ENCODE peak calls at places on chromosomes 3 and 15, in six cellular contexts. I, R, W, P, B and O are unnamed samples.

GRCh38 chr15:55661431-55661830 is 73.3 kb upstream of the PYGO1 start:
- DNase-seq in I (no peak), R (no peak), W (peak), P (no peak), B (no peak), O (peak)

GRCh38 chr15:100170673-100171210 is 171.0 kb downstream of the ADAMTS17 start:
- DNase-seq in I (no peak), R (no peak), W (no peak), P (no peak), B (no peak), O (no peak)

GRCh38 chr3:97793415-97794019 is 28.3 kb upstream of the CRYBG3 start:
- DNase-seq in I (no peak), R (peak), W (peak), P (peak), B (no peak), O (peak)

GRCh38 chr15:29103825-29104565 is 165.6 kb downstream of the NSMCE3 start:
- DNase-seq in I (peak), R (peak), W (no peak), P (no peak), B (peak), O (peak)

GRCh38 chr3:127803619-127804018 is 18.7 kb downstream of the MGLL start:
- DNase-seq in I (no peak), R (peak), W (no peak), P (no peak), B (no peak), O (peak)

GRCh38 chr3:114848087-114848486 is 299.0 kb downstream of the ZBTB20 start:
- DNase-seq in I (no peak), R (no peak), W (no peak), P (no peak), B (no peak), O (peak)

GRCh38 chr15:74821091-74821789 is 5.2 kb upstream of the CPLX3 start:
- DNase-seq in I (peak), R (no peak), W (no peak), P (no peak), B (no peak), O (no peak)

GRCh38 chr15:28273468-28273867 is 48.5 kb downstream of the HERC2 start:
- DNase-seq in I (peak), R (peak), W (no peak), P (no peak), B (no peak), O (peak)

GRCh38 chr3:55708242-55708641 is 221.1 kb upstream of the WNT5A start:
- DNase-seq in I (no peak), R (no peak), W (no peak), P (no peak), B (no peak), O (no peak)

GRCh38 chr3:25153561-25153960 is 274.5 kb upstream of the RARB start:
- DNase-seq in I (no peak), R (no peak), W (no peak), P (no peak), B (no peak), O (no peak)

GRCh38 chr15:57235865-57236264 is 140.4 kb upstream of the CGNL1 start:
- DNase-seq in I (no peak), R (peak), W (no peak), P (peak), B (no peak), O (peak)

GRCh38 chr3:186932281-186933181 is 2.2 kb downstream of the ST6GAL1 start:
- DNase-seq in I (no peak), R (no peak), W (no peak), P (no peak), B (no peak), O (peak)

GRCh38 chr3:13110678-13111116 is 37.5 kb upstream of the IQSEC1 start:
- DNase-seq in I (no peak), R (no peak), W (no peak), P (no peak), B (no peak), O (no peak)

GRCh38 chr3:55069950-55070349 is 142.1 kb upstream of the LRTM1 start:
- DNase-seq in I (no peak), R (no peak), W (no peak), P (no peak), B (no peak), O (no peak)

GRCh38 chr3:59425942-59426341 is 376.1 kb upstream of the CFAP20DC start:
- DNase-seq in I (no peak), R (no peak), W (no peak), P (no peak), B (no peak), O (no peak)

GRCh38 chr3:45176912-45177311 is 30.7 kb upstream of the CDCP1 start:
- DNase-seq in I (no peak), R (no peak), W (no peak), P (no peak), B (no peak), O (no peak)

GRCh38 chr3:45174234-45174633 is 28.1 kb upstream of the CDCP1 start:
- DNase-seq in I (no peak), R (no peak), W (no peak), P (no peak), B (no peak), O (no peak)

GRCh38 chr3:45170071-45170470 is 23.9 kb upstream of the CDCP1 start:
- DNase-seq in I (no peak), R (no peak), W (no peak), P (no peak), B (no peak), O (no peak)

GRCh38 chr3:45171283-45171682 is 25.1 kb upstream of the CDCP1 start:
- DNase-seq in I (no peak), R (no peak), W (no peak), P (no peak), B (no peak), O (no peak)

GRCh38 chr3:45173776-45174175 is 27.6 kb upstream of the CDCP1 start:
- DNase-seq in I (no peak), R (no peak), W (no peak), P (no peak), B (no peak), O (no peak)
- TF ChIP-seq JUN in I (no peak), R (no peak), W (no peak), P (no peak), B (no peak), O (no peak)

GRCh38 chr3:47817609-47818008 is 14.7 kb downstream of the DHX30 start:
- DNase-seq in I (no peak), R (no peak), W (no peak), P (no peak), B (no peak), O (no peak)
- TF ChIP-seq JUN in I (no peak), R (no peak), W (no peak), P (no peak), B (no peak), O (no peak)

GRCh38 chr3:190686011-190686410 is 172.1 kb downstream of the IL1RAP start:
- DNase-seq in I (no peak), R (no peak), W (no peak), P (no peak), B (no peak), O (no peak)
- TF ChIP-seq JUN in I (no peak), R (no peak), W (no peak), P (no peak), B (no peak), O (no peak)

GRCh38 chr3:30688776-30689175 is 82.4 kb downstream of the TGFBR2 start:
- DNase-seq in I (no peak), R (peak), W (no peak), P (no peak), B (no peak), O (peak)
- TF ChIP-seq JUN in I (no peak), R (no peak), W (no peak), P (no peak), B (no peak), O (no peak)

GRCh38 chr3:123376451-123377172 is 72.3 kb downstream of the ADCY5 start:
- DNase-seq in I (no peak), R (no peak), W (no peak), P (no peak), B (no peak), O (no peak)

GRCh38 chr3:123377173-123377740 is 71.6 kb downstream of the ADCY5 start:
- DNase-seq in I (no peak), R (no peak), W (no peak), P (no peak), B (no peak), O (no peak)

GRCh38 chr3:123374016-123374415 is 74.9 kb downstream of the ADCY5 start:
- DNase-seq in I (no peak), R (no peak), W (no peak), P (no peak), B (no peak), O (no peak)

GRCh38 chr3:123373535-123373987 is 75.3 kb downstream of the ADCY5 start:
- DNase-seq in I (no peak), R (no peak), W (no peak), P (no peak), B (no peak), O (no peak)

DNA sequence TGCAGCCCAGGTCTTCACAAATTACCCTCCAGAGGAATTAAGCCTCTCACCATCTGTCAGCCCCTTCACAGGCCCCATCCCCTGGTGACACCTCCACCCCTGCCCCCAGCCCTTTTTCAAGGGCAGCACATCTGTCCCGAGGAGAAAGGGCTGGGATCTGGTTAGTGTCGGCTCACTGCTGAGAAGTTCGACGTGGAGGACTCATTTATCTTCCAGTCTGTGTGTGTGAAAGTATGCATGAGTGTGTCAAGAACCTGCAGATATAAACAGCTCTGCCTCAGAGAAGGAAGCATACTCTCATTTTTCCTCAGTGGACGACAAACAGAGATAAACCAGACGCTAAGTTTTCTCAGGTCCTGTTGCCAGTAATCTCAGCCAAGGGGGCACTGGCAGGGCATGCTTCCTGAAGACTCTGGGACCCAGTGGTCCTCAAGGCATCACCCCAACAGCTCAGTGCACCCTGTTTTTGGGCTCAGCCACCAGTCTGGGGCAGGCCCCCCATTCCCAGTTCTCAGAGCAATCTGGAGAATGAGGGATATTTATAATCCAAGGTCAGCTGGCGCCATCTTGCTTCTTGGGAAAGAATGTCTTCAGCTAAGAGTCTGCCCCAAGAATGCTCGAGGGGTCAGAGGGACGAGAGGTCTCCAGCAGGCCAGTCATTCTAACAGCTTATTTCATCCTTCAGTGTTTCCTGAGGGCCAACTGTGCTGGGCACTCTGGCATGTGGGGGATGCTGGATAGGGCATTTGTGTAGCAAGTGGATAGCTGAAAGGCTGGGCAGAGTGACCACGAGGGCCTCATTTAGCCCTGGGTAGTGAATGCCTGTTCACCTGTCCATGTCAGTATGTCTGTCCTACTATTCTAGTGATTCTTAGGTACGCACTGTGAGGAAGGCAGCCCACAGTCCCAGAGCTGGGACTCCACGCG is 73.6 kb downstream of the ADCY5 start:
- DNase-seq in I (peak), R (no peak), W (no peak), P (no peak), B (no peak), O (no peak)
- TF ChIP-seq JUN in I (no peak), R (no peak), W (no peak), P (no peak), B (no peak), O (no peak)

GRCh38 chr3:194404365-194405140 is 5.5 kb upstream of the GP5 start:
- DNase-seq in I (no peak), R (peak), W (peak), P (no peak), B (no peak), O (peak)
- TF ChIP-seq JUN in I (no peak), R (no peak), W (no peak), P (no peak), B (no peak), O (no peak)

GRCh38 chr3:171485338-171485737 is 25.1 kb upstream of the TNIK start:
- DNase-seq in I (no peak), R (no peak), W (no peak), P (no peak), B (no peak), O (no peak)

GRCh38 chr3:171476532-171477102 is 16.4 kb upstream of the TNIK start:
- DNase-seq in I (no peak), R (no peak), W (no peak), P (no peak), B (no peak), O (no peak)

GRCh38 chr3:171481011-171481410 is 20.8 kb upstream of the TNIK start:
- DNase-seq in I (no peak), R (no peak), W (no peak), P (no peak), B (no peak), O (no peak)

GRCh38 chr3:171480526-171480925 is 20.3 kb upstream of the TNIK start:
- DNase-seq in I (no peak), R (no peak), W (no peak), P (no peak), B (no peak), O (peak)
- TF ChIP-seq JUN in I (no peak), R (no peak), W (no peak), P (no peak), B (no peak), O (no peak)

DNA sequence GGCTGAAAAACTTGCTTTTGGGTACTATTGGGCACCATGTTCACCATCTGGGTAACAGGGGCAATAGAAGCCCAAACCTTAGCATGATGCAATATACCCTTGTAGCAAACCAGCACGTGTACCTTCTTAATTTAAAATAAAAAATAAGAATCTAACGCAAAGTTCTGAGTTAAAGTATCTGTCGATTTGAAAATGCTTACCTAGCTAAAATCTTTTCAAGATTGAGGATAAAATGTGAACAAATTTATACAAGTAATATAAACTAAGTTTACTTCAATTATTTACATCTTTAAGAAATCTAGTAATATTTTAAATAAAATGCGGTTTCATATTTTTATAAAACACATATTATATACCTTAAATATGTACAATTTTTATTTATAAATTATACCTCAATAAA is 38.1 kb upstream of the IGF2BP2 start:
- DNase-seq in I (no peak), R (no peak), W (no peak), P (no peak), B (no peak), O (no peak)
- TF ChIP-seq JUN in I (no peak), R (no peak), W (no peak), P (no peak), B (no peak), O (no peak)

DNA sequence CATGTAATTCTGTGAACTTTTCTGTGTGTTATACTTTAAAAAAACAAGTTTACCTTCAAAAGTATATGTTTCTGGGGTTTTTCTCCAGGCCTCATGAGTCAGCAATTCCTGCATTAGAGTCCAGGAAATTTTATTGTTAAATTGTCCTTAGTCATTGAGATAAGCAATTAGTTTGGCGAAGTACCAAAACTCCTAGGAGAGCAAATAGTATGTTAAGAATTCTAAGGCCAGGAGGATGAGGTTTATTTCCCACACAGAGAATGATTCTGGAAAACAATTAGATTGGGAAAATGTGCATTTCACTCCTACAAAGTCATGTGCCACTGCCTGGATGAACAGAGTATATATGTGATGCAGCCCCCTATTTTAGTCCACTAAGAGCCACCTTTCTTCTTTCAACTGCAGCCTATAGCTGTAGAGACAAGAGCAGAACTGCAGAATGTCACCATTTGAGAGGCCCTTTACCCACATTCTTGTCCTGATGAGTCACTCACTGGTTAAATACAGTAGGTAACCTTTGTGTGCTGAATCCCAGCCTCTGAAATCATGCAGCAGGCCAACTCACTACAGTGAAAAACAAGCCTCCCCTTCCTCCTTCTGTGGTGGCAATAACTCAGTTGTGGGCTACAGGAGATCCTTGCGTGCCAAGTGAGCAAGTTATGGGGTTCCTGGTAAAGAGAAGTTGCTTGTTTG is 452.8 kb upstream of the THBS1 start:
- DNase-seq in I (no peak), R (peak), W (peak), P (peak), B (no peak), O (peak)
- TF ChIP-seq JUN in I (no peak), R (peak), W (peak), P (no peak), B (no peak), O (peak)